ENCODE peak calls at places on chromosomes 6 and 20, in six cellular contexts. One of them, this sample, is unnamed.

GRCh38 chr20:16486532-16486931 is 86.7 kb downstream of the KIF16B start:
- DNase-seq in hepatic stellate cell: no peak
- DNase-seq in T-helper 17 cell: no peak
- DNase-seq in activated naive CD8-positive, alpha-beta T cell treated with anti-CD3 and anti-CD28 coated beads, Interleukin-2, amount 50 U/mL, for 24 hours: no peak
- DNase-seq in HL-60: no peak
- DNase-seq in neural crest cell: no peak
- DNase-seq in this sample: no peak

GRCh38 chr6:33630014-33630413 is 8.9 kb downstream of the ITPR3 start:
- DNase-seq in hepatic stellate cell: no peak
- DNase-seq in T-helper 17 cell: no peak
- DNase-seq in neural crest cell: no peak
- DNase-seq in HL-60: no peak
- DNase-seq in activated naive CD8-positive, alpha-beta T cell treated with anti-CD3 and anti-CD28 coated beads, Interleukin-2, amount 50 U/mL, for 24 hours: no peak
- DNase-seq in this sample: no peak

GRCh38 chr6:34573567-34574183 is 17.5 kb upstream of the SPDEF start:
- DNase-seq in activated naive CD8-positive, alpha-beta T cell treated with anti-CD3 and anti-CD28 coated beads, Interleukin-2, amount 50 U/mL, for 24 hours: no peak
- DNase-seq in neural crest cell: no peak
- DNase-seq in HL-60: no peak
- DNase-seq in hepatic stellate cell: peak
- DNase-seq in T-helper 17 cell: no peak
- DNase-seq in this sample: no peak

GRCh38 chr20:19893356-19893755 is 123.8 kb upstream of the NAA20 start:
- DNase-seq in hepatic stellate cell: no peak
- DNase-seq in T-helper 17 cell: no peak
- DNase-seq in HL-60: no peak
- DNase-seq in activated naive CD8-positive, alpha-beta T cell treated with anti-CD3 and anti-CD28 coated beads, Interleukin-2, amount 50 U/mL, for 24 hours: no peak
- DNase-seq in neural crest cell: no peak
- DNase-seq in this sample: no peak

GRCh38 chr20:4455301-4455701 is 266.4 kb upstream of the PRND start:
- DNase-seq in T-helper 17 cell: no peak
- DNase-seq in hepatic stellate cell: no peak
- DNase-seq in HL-60: no peak
- DNase-seq in neural crest cell: no peak
- DNase-seq in activated naive CD8-positive, alpha-beta T cell treated with anti-CD3 and anti-CD28 coated beads, Interleukin-2, amount 50 U/mL, for 24 hours: no peak
- DNase-seq in this sample: no peak

GRCh38 chr20:44850272-44850671 is 35.2 kb upstream of the YWHAB start:
- DNase-seq in HL-60: no peak
- DNase-seq in T-helper 17 cell: no peak
- DNase-seq in activated naive CD8-positive, alpha-beta T cell treated with anti-CD3 and anti-CD28 coated beads, Interleukin-2, amount 50 U/mL, for 24 hours: no peak
- DNase-seq in hepatic stellate cell: no peak
- DNase-seq in neural crest cell: no peak
- DNase-seq in this sample: no peak

GRCh38 chr6:786946-787763 is 94.2 kb upstream of the EXOC2 start:
- DNase-seq in HL-60: no peak
- DNase-seq in activated naive CD8-positive, alpha-beta T cell treated with anti-CD3 and anti-CD28 coated beads, Interleukin-2, amount 50 U/mL, for 24 hours: no peak
- DNase-seq in hepatic stellate cell: no peak
- DNase-seq in T-helper 17 cell: no peak
- DNase-seq in neural crest cell: no peak
- DNase-seq in this sample: no peak

GRCh38 chr6:34189806-34190503 is 44.1 kb upstream of the GRM4 start:
- DNase-seq in activated naive CD8-positive, alpha-beta T cell treated with anti-CD3 and anti-CD28 coated beads, Interleukin-2, amount 50 U/mL, for 24 hours: peak
- DNase-seq in HL-60: peak
- DNase-seq in neural crest cell: no peak
- DNase-seq in T-helper 17 cell: no peak
- DNase-seq in hepatic stellate cell: no peak
- DNase-seq in this sample: peak

GRCh38 chr20:57672164-57672563 is 37.7 kb downstream of the PMEPA1 start:
- DNase-seq in HL-60: no peak
- DNase-seq in neural crest cell: peak
- DNase-seq in hepatic stellate cell: no peak
- DNase-seq in activated naive CD8-positive, alpha-beta T cell treated with anti-CD3 and anti-CD28 coated beads, Interleukin-2, amount 50 U/mL, for 24 hours: no peak
- DNase-seq in T-helper 17 cell: no peak
- DNase-seq in this sample: no peak

GRCh38 chr6:142925575-142926110 is 19.3 kb downstream of the HIVEP2 start:
- DNase-seq in neural crest cell: no peak
- DNase-seq in HL-60: no peak
- DNase-seq in activated naive CD8-positive, alpha-beta T cell treated with anti-CD3 and anti-CD28 coated beads, Interleukin-2, amount 50 U/mL, for 24 hours: no peak
- DNase-seq in T-helper 17 cell: no peak
- DNase-seq in hepatic stellate cell: no peak
- DNase-seq in this sample: no peak

GRCh38 chr20:57746832-57747404 is 37.1 kb upstream of the PMEPA1 start:
- DNase-seq in T-helper 17 cell: no peak
- DNase-seq in hepatic stellate cell: no peak
- DNase-seq in HL-60: no peak
- DNase-seq in activated naive CD8-positive, alpha-beta T cell treated with anti-CD3 and anti-CD28 coated beads, Interleukin-2, amount 50 U/mL, for 24 hours: no peak
- DNase-seq in neural crest cell: no peak
- DNase-seq in this sample: no peak

GRCh38 chr20:59221049-59221748 is 57.6 kb downstream of the ZNF831 start:
- DNase-seq in HL-60: no peak
- DNase-seq in neural crest cell: no peak
- DNase-seq in activated naive CD8-positive, alpha-beta T cell treated with anti-CD3 and anti-CD28 coated beads, Interleukin-2, amount 50 U/mL, for 24 hours: no peak
- DNase-seq in T-helper 17 cell: no peak
- DNase-seq in hepatic stellate cell: no peak
- DNase-seq in this sample: no peak

GRCh38 chr20:59608396-59608795 is 4.1 kb downstream of the PHACTR3 start:
- DNase-seq in HL-60: no peak
- DNase-seq in hepatic stellate cell: no peak
- DNase-seq in activated naive CD8-positive, alpha-beta T cell treated with anti-CD3 and anti-CD28 coated beads, Interleukin-2, amount 50 U/mL, for 24 hours: no peak
- DNase-seq in T-helper 17 cell: no peak
- DNase-seq in neural crest cell: no peak
- DNase-seq in this sample: no peak

GRCh38 chr6:69584913-69585729 is 211.7 kb downstream of the LMBRD1 start:
- DNase-seq in hepatic stellate cell: peak
- DNase-seq in HL-60: no peak
- DNase-seq in neural crest cell: no peak
- DNase-seq in T-helper 17 cell: no peak
- DNase-seq in activated naive CD8-positive, alpha-beta T cell treated with anti-CD3 and anti-CD28 coated beads, Interleukin-2, amount 50 U/mL, for 24 hours: no peak
- DNase-seq in this sample: no peak

GRCh38 chr20:62761058-62761758 is 35.1 kb upstream of the MRGBP start:
- DNase-seq in neural crest cell: no peak
- DNase-seq in HL-60: no peak
- DNase-seq in T-helper 17 cell: no peak
- DNase-seq in activated naive CD8-positive, alpha-beta T cell treated with anti-CD3 and anti-CD28 coated beads, Interleukin-2, amount 50 U/mL, for 24 hours: no peak
- DNase-seq in hepatic stellate cell: no peak
- DNase-seq in this sample: no peak

GRCh38 chr20:23320317-23320716 is 30.3 kb upstream of the NXT1 start:
- DNase-seq in T-helper 17 cell: no peak
- DNase-seq in HL-60: no peak
- DNase-seq in neural crest cell: no peak
- DNase-seq in hepatic stellate cell: peak
- DNase-seq in activated naive CD8-positive, alpha-beta T cell treated with anti-CD3 and anti-CD28 coated beads, Interleukin-2, amount 50 U/mL, for 24 hours: no peak
- DNase-seq in this sample: no peak

GRCh38 chr6:122580731-122581130 is 29.5 kb upstream of the PKIB start:
- DNase-seq in activated naive CD8-positive, alpha-beta T cell treated with anti-CD3 and anti-CD28 coated beads, Interleukin-2, amount 50 U/mL, for 24 hours: no peak
- DNase-seq in hepatic stellate cell: no peak
- DNase-seq in HL-60: no peak
- DNase-seq in T-helper 17 cell: no peak
- DNase-seq in neural crest cell: no peak
- DNase-seq in this sample: no peak

GRCh38 chr20:23449400-23449799 is 3.3 kb downstream of the CST11 start:
- DNase-seq in hepatic stellate cell: no peak
- DNase-seq in HL-60: peak
- DNase-seq in neural crest cell: no peak
- DNase-seq in activated naive CD8-positive, alpha-beta T cell treated with anti-CD3 and anti-CD28 coated beads, Interleukin-2, amount 50 U/mL, for 24 hours: no peak
- DNase-seq in T-helper 17 cell: no peak
- DNase-seq in this sample: peak

GRCh38 chr20:14709439-14709838 is 372.0 kb upstream of the FLRT3 start:
- DNase-seq in T-helper 17 cell: no peak
- DNase-seq in neural crest cell: no peak
- DNase-seq in HL-60: no peak
- DNase-seq in hepatic stellate cell: no peak
- DNase-seq in activated naive CD8-positive, alpha-beta T cell treated with anti-CD3 and anti-CD28 coated beads, Interleukin-2, amount 50 U/mL, for 24 hours: no peak
- DNase-seq in this sample: no peak

GRCh38 chr6:53049389-53049788 is 15.8 kb upstream of the FBXO9 start:
- DNase-seq in T-helper 17 cell: no peak
- DNase-seq in HL-60: no peak
- DNase-seq in activated naive CD8-positive, alpha-beta T cell treated with anti-CD3 and anti-CD28 coated beads, Interleukin-2, amount 50 U/mL, for 24 hours: no peak
- DNase-seq in neural crest cell: no peak
- DNase-seq in hepatic stellate cell: no peak
- DNase-seq in this sample: peak

GRCh38 chr6:34248198-34248726 is 544 bp downstream of the SMIM29 start:
- DNase-seq in activated naive CD8-positive, alpha-beta T cell treated with anti-CD3 and anti-CD28 coated beads, Interleukin-2, amount 50 U/mL, for 24 hours: peak
- DNase-seq in HL-60: no peak
- DNase-seq in T-helper 17 cell: peak
- DNase-seq in neural crest cell: peak
- DNase-seq in hepatic stellate cell: no peak
- DNase-seq in this sample: no peak

GRCh38 chr6:31007694-31008093 is 2.6 kb upstream of the MUC22 start:
- DNase-seq in T-helper 17 cell: no peak
- DNase-seq in HL-60: no peak
- DNase-seq in neural crest cell: no peak
- DNase-seq in hepatic stellate cell: peak
- DNase-seq in activated naive CD8-positive, alpha-beta T cell treated with anti-CD3 and anti-CD28 coated beads, Interleukin-2, amount 50 U/mL, for 24 hours: no peak
- DNase-seq in this sample: no peak

GRCh38 chr20:55881204-55881603 is 124.1 kb downstream of the CBLN4 start:
- DNase-seq in hepatic stellate cell: no peak
- DNase-seq in neural crest cell: no peak
- DNase-seq in T-helper 17 cell: no peak
- DNase-seq in activated naive CD8-positive, alpha-beta T cell treated with anti-CD3 and anti-CD28 coated beads, Interleukin-2, amount 50 U/mL, for 24 hours: no peak
- DNase-seq in HL-60: no peak
- DNase-seq in this sample: no peak

GRCh38 chr20:47464380-47465101 is 37.1 kb upstream of the NCOA3 start:
- DNase-seq in neural crest cell: no peak
- DNase-seq in T-helper 17 cell: no peak
- DNase-seq in HL-60: peak
- DNase-seq in activated naive CD8-positive, alpha-beta T cell treated with anti-CD3 and anti-CD28 coated beads, Interleukin-2, amount 50 U/mL, for 24 hours: no peak
- DNase-seq in hepatic stellate cell: peak
- DNase-seq in this sample: no peak

GRCh38 chr20:62048821-62049291 is 16.8 kb downstream of the TAF4 start:
- DNase-seq in activated naive CD8-positive, alpha-beta T cell treated with anti-CD3 and anti-CD28 coated beads, Interleukin-2, amount 50 U/mL, for 24 hours: no peak
- DNase-seq in neural crest cell: no peak
- DNase-seq in HL-60: no peak
- DNase-seq in hepatic stellate cell: no peak
- DNase-seq in T-helper 17 cell: no peak
- DNase-seq in this sample: no peak

GRCh38 chr6:34237316-34237721 is 646 bp downstream of the HMGA1 start:
- DNase-seq in neural crest cell: no peak
- DNase-seq in activated naive CD8-positive, alpha-beta T cell treated with anti-CD3 and anti-CD28 coated beads, Interleukin-2, amount 50 U/mL, for 24 hours: no peak
- DNase-seq in HL-60: no peak
- DNase-seq in hepatic stellate cell: no peak
- DNase-seq in T-helper 17 cell: peak
- DNase-seq in this sample: peak

GRCh38 chr6:35013701-35014100 is 124.6 kb downstream of the ANKS1A start:
- DNase-seq in T-helper 17 cell: no peak
- DNase-seq in neural crest cell: no peak
- DNase-seq in activated naive CD8-positive, alpha-beta T cell treated with anti-CD3 and anti-CD28 coated beads, Interleukin-2, amount 50 U/mL, for 24 hours: no peak
- DNase-seq in hepatic stellate cell: no peak
- DNase-seq in HL-60: peak
- DNase-seq in this sample: no peak

GRCh38 chr6:163667372-163668060 is 253.0 kb downstream of the QKI start:
- DNase-seq in activated naive CD8-positive, alpha-beta T cell treated with anti-CD3 and anti-CD28 coated beads, Interleukin-2, amount 50 U/mL, for 24 hours: peak
- DNase-seq in hepatic stellate cell: peak
- DNase-seq in HL-60: peak
- DNase-seq in neural crest cell: no peak
- DNase-seq in T-helper 17 cell: no peak
- DNase-seq in this sample: no peak

GRCh38 chr6:126040826-126041225 is 54.5 kb downstream of the TRMT11 start:
- DNase-seq in activated naive CD8-positive, alpha-beta T cell treated with anti-CD3 and anti-CD28 coated beads, Interleukin-2, amount 50 U/mL, for 24 hours: no peak
- DNase-seq in T-helper 17 cell: no peak
- DNase-seq in neural crest cell: no peak
- DNase-seq in hepatic stellate cell: peak
- DNase-seq in HL-60: peak
- DNase-seq in this sample: no peak

GRCh38 chr6:81894788-81895221 is 142.3 kb upstream of the TENT5A start:
- DNase-seq in hepatic stellate cell: peak
- DNase-seq in activated naive CD8-positive, alpha-beta T cell treated with anti-CD3 and anti-CD28 coated beads, Interleukin-2, amount 50 U/mL, for 24 hours: no peak
- DNase-seq in neural crest cell: peak
- DNase-seq in T-helper 17 cell: no peak
- DNase-seq in HL-60: no peak
- DNase-seq in this sample: no peak